ENCODE peak calls at places on chromosomes 3 and 15, in eight cellular contexts. C is stimulated activated CD8-positive, alpha-beta memory T cell treated with anti-CD3 and anti-CD28 coated beads, Interleukin-4, amount 100 ng/mL, for 1 hour; X is fibroblast of gingiva; J is SJSA1; P is anterior cingulate cortex; Q is lower lobe of right lung; G is endothelial cell; A is cardiac muscle cell. K is an unnamed sample.

GRCh38 chr3:43286886-43287301 is 554 bp downstream of the SNRK start:
- DNase-seq in C (no peak), X (peak; percentile 9), J (no peak), P (no peak), Q (no peak), G (peak; percentile 8), A (no peak), K (peak; percentile 56)

GRCh38 chr3:189324538-189325138 is 152.9 kb downstream of the TPRG1 start:
- DNase-seq in C (peak; percentile 61), X (peak; percentile 47), J (peak; percentile 88), P (no peak), Q (peak; percentile 46), G (no peak), A (peak; percentile 70), K (peak; percentile 81)

GRCh38 chr3:133884547-133885240 is 11.0 kb downstream of the RAB6B start:
- DNase-seq in C (no peak), X (no peak), J (peak; percentile 22), P (no peak), Q (no peak), G (no peak), A (no peak), K (no peak)

GRCh38 chr15:39786444-39787056 is 3.9 kb upstream of the FSIP1 start:
- DNase-seq in C (no peak), X (peak; percentile 64), J (no peak), P (no peak), Q (no peak), G (no peak), A (peak; percentile 79), K (peak; percentile 78)

GRCh38 chr3:179957264-179957845 is 79.4 kb downstream of the PEX5L start:
- DNase-seq in C (no peak), X (no peak), J (no peak), P (no peak), Q (no peak), G (no peak), A (no peak), K (no peak)

GRCh38 chr15:73822998-73823397 is 50.4 kb upstream of the TBC1D21 start:
- DNase-seq in C (no peak), X (no peak), J (no peak), P (no peak), Q (no peak), G (peak; percentile 69), A (peak; percentile 61), K (no peak)

GRCh38 chr3:47022540-47023161 is 43.2 kb downstream of the NBEAL2 start:
- DNase-seq in C (no peak), X (peak; percentile 81), J (no peak), P (no peak), Q (no peak), G (no peak), A (peak; percentile 13), K (peak; percentile 73)

GRCh38 chr3:155391583-155391982 is 98.1 kb upstream of the STRIT1 start:
- DNase-seq in C (no peak), X (peak; percentile 93), J (peak; percentile 83), P (no peak), Q (no peak), G (no peak), A (peak; percentile 25), K (peak; percentile 90)

GRCh38 chr3:187976361-187976900 is 177.5 kb upstream of the LPP start:
- DNase-seq in C (no peak), X (no peak), J (no peak), P (no peak), Q (no peak), G (no peak), A (no peak), K (no peak)

GRCh38 chr3:149934524-149934923 is 36.2 kb downstream of the PFN2 start:
- DNase-seq in C (no peak), X (peak; percentile 87), J (no peak), P (no peak), Q (no peak), G (no peak), A (peak; percentile 87), K (peak; percentile 81)

GRCh38 chr15:67690936-67691335 is 134.4 kb upstream of the SKOR1 start:
- DNase-seq in C (no peak), X (no peak), J (no peak), P (no peak), Q (no peak), G (no peak), A (peak; percentile 71), K (peak; percentile 13)

GRCh38 chr3:177946965-177947364 is 589.3 kb upstream of the KCNMB2 start:
- DNase-seq in C (no peak), X (peak; percentile 90), J (no peak), P (no peak), Q (no peak), G (no peak), A (peak; percentile 62), K (peak; percentile 23)

GRCh38 chr3:185733980-185734724 is 90.7 kb downstream of the IGF2BP2 start:
- DNase-seq in C (no peak), X (peak; percentile 75), J (peak; percentile 58), P (no peak), Q (no peak), G (peak; percentile 63), A (peak; percentile 88), K (peak; percentile 66)

GRCh38 chr3:134423153-134423552 is 48.9 kb upstream of the AMOTL2 start:
- DNase-seq in C (no peak), X (peak; percentile 65), J (no peak), P (no peak), Q (no peak), G (no peak), A (peak; percentile 27), K (peak; percentile 73)

GRCh38 chr15:40279437-40280141 is 3.3 kb downstream of the ANKRD63 start:
- DNase-seq in C (peak; percentile 49), X (peak; percentile 21), J (peak; percentile 81), P (peak; percentile 20), Q (peak; percentile 85), G (peak; percentile 86), A (peak; percentile 65), K (peak; percentile 76)

GRCh38 chr3:120093119-120093922 is 926 bp downstream of the GSK3B start:
- DNase-seq in C (no peak), X (peak; percentile 91), J (no peak), P (no peak), Q (no peak), G (peak; percentile 8), A (peak; percentile 94), K (peak; percentile 82)

GRCh38 chr3:132595036-132595435 is 2.0 kb upstream of the ACKR4 start:
- DNase-seq in C (no peak), X (peak; percentile 80), J (no peak), P (no peak), Q (no peak), G (no peak), A (peak; percentile 58), K (peak; percentile 90)

GRCh38 chr3:51311055-51311454 is 74.0 kb upstream of the MANF start:
- DNase-seq in C (no peak), X (peak; percentile 15), J (no peak), P (no peak), Q (no peak), G (no peak), A (peak; percentile 34), K (peak; percentile 52)